ENCODE peak calls at places on chromosome 10, in four cellular contexts. S, D, J and H are unnamed samples.

GRCh38 chr10:77226871-77227557 is 410.6 kb downstream of the KCNMA1 start:
- DNase-seq in S (no peak), D (no peak), J (no peak), H (no peak)

GRCh38 chr10:108465871-108466641 is 1301.5 kb upstream of the SORCS1 start:
- DNase-seq in S (peak), D (peak), J (peak), H (no peak)

GRCh38 chr10:119424591-119424975 is 117.9 kb downstream of the RGS10 start:
- DNase-seq in D (no peak), S (no peak), J (no peak), H (no peak)

GRCh38 chr10:115129752-115130151 is 36.6 kb downstream of the ATRNL1 start:
- DNase-seq in J (no peak), D (no peak), S (no peak), H (no peak)

GRCh38 chr10:33279276-33279675 is 55.2 kb downstream of the NRP1 start:
- DNase-seq in D (no peak), S (no peak), J (no peak), H (no peak)

GRCh38 chr10:132353456-132354355 is 21.7 kb downstream of the LRRC27 start:
- DNase-seq in S (no peak), D (no peak), J (peak), H (no peak)

GRCh38 chr10:121078036-121078435 is 226.9 kb downstream of the WDR11 start:
- DNase-seq in J (no peak), S (no peak), D (no peak), H (no peak)

GRCh38 chr10:113322843-113323242 is 230.0 kb upstream of the HABP2 start:
- DNase-seq in D (peak), J (no peak), S (no peak), H (no peak)

GRCh38 chr10:24730811-24731210 is 7.1 kb upstream of the ARHGAP21 start:
- DNase-seq in J (no peak), D (no peak), S (no peak), H (no peak)

GRCh38 chr10:115854740-115855435 is 418.1 kb downstream of the GFRA1 start:
- DNase-seq in S (no peak), J (no peak), D (no peak), H (no peak)